ENCODE peak calls at places on chromosomes 1 and 21, in seven cellular contexts. U is tibial artery; V is cardiac muscle cell; M is CD8-positive, alpha-beta T cell; P is HCT116; L is ovary; O is DND-41. Y is an unnamed sample. For H3K4me1, the result is how much of the 10 kb centered on the place peaks cover.

GRCh38 chr1:37474697-37475379 is 458 bp downstream of the ZC3H12A start:
- DNase-seq in U (no peak), V (peak), M (no peak), P (no peak), L (peak), O (no peak), Y (no peak)

GRCh38 chr1:59136541-59137335 is 160.2 kb upstream of the FGGY start:
- DNase-seq in U (no peak), V (no peak), M (no peak), P (no peak), L (no peak), O (no peak), Y (no peak)

GRCh38 chr1:8182034-8182761 is 135.7 kb upstream of the SLC45A1 start:
- DNase-seq in U (no peak), V (peak), M (no peak), P (peak), L (no peak), O (no peak), Y (peak)

GRCh38 chr1:220962031-220962751 is 82.9 kb downstream of the HLX start:
- DNase-seq in U (no peak), V (peak), M (no peak), P (no peak), L (no peak), O (no peak), Y (peak)

GRCh38 chr1:53339736-53340385 is 12.0 kb upstream of the LRP8 start:
- DNase-seq in U (peak), V (no peak), M (peak), P (no peak), L (peak), O (no peak), Y (no peak)

GRCh38 chr1:9145021-9145668 is 16.2 kb upstream of the GPR157 start:
- DNase-seq in U (no peak), V (peak), M (no peak), P (peak), L (peak), O (no peak), Y (no peak)

GRCh38 chr1:111600886-111601386 is 18.7 kb upstream of the RAP1A start:
- DNase-seq in U (no peak), V (no peak), M (no peak), P (no peak), L (no peak), O (no peak), Y (no peak)

GRCh38 chr1:53147171-53147570 is 4.7 kb upstream of the SLC1A7 start:
- DNase-seq in U (no peak), V (no peak), M (no peak), P (no peak), L (no peak), O (no peak), Y (no peak)

GRCh38 chr1:218390625-218391024 is 45.5 kb downstream of the TGFB2 start:
- DNase-seq in U (no peak), V (peak), M (no peak), P (no peak), L (no peak), O (no peak), Y (no peak)

GRCh38 chr21:32626633-32627196 is 14.5 kb upstream of the CFAP298 start:
- DNase-seq in U (no peak), V (peak), M (no peak), P (no peak), L (no peak), O (no peak), Y (no peak)

GRCh38 chr1:70146488-70146887 is 58.9 kb downstream of the LRRC40 start:
- DNase-seq in U (no peak), V (no peak), M (no peak), P (no peak), L (no peak), O (no peak), Y (peak)

GRCh38 chr1:107821340-107821739 is 143.6 kb downstream of the VAV3 start:
- DNase-seq in U (no peak), V (no peak), M (peak), P (no peak), L (no peak), O (no peak), Y (no peak)

GRCh38 chr1:44808938-44809917 is 905 bp downstream of the BTBD19 start:
- DNase-seq in U (peak), V (peak), M (peak), P (no peak), L (peak), O (peak), Y (no peak)
- H3K4me1 ChIP-seq in U (half or more), V (under half), M (half or more), P (half or more), L (under half), O (under half), Y (under half)

DNA sequence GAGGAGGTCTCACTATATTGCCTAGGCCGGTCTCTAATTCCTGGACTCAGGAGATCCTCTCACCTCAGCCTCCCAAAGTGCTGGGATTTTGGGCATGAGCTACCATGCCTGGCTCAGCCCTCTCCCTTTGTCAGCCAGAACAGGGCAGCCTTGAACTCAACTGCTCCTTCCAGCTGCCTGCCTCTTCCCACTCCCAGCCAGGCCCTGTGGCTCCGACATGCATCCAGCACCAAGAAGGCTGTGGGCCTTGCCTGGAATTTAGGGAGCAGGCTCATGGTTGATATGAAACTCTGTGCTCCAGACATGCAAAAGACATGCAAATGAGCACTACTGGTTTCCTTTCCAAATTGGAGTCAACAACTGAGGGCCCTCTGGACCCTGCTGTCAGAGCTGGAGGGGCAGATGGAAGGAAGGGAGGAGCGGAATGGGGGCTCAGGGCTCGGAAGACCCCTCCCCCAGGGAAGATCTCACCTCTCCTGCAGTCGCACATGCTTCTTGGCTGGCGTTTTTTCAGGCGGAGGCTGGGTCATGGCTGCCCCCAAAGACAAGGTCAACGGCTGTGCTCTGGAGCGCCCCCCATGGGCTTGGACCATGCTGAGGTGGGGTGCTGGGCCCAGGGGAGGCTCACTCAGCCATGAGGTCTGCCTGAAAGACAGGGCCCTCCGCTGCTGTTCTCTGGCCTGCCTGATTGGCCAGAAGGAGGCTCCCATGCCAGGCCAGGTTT is 1.4 kb downstream of the PTPN7 start:
- DNase-seq in U (no peak), V (no peak), M (no peak), P (no peak), L (peak), O (peak), Y (no peak)
- TF ChIP-seq CTCF in U (no peak), V (no peak), M (no peak), P (no peak), L (no peak), O (peak), Y (no peak)

GRCh38 chr1:228082975-228083870 is 715 bp downstream of the ARF1 start:
- DNase-seq in U (peak), V (peak), M (no peak), P (no peak), L (peak), O (peak), Y (no peak)

GRCh38 chr1:228084797-228085196 is 2.3 kb downstream of the ARF1 start:
- DNase-seq in U (no peak), V (no peak), M (no peak), P (no peak), L (peak), O (no peak), Y (no peak)

GRCh38 chr1:228083871-228084278 is 1.4 kb downstream of the ARF1 start:
- DNase-seq in U (no peak), V (peak), M (no peak), P (no peak), L (peak), O (no peak), Y (no peak)

GRCh38 chr1:228084325-228084724 is 1.8 kb downstream of the ARF1 start:
- DNase-seq in U (no peak), V (peak), M (no peak), P (no peak), L (peak), O (no peak), Y (no peak)

GRCh38 chr1:228085287-228085926 is 2.9 kb downstream of the ARF1 start:
- DNase-seq in U (no peak), V (peak), M (no peak), P (no peak), L (peak), O (no peak), Y (no peak)
- H3K4me1 ChIP-seq in U (half or more), V (half or more), M (half or more), P (half or more), L (under half), O (half or more), Y (half or more)

DNA sequence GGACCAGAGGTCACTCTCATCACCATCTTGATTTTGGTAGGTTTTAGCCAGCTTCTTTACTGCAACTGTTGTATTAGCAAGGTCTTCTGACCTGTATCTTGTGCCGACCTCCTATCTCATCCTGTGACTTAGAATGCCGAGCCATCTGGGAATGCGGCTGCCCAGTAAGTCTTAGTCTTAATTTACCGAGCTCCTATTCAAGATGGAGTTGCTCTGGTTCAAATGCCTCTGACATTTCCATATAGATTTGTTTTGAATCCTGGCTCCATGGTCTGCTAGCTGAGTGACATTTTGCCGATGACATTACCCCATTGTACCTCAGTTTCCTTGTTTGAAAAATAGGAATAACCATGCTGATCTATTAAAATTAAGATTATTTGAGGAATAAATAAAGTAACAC is 193.9 kb upstream of the HMCN1 start:
- DNase-seq in U (no peak), V (no peak), M (no peak), P (no peak), L (no peak), O (no peak), Y (no peak)
- TF ChIP-seq CTCF in U (no peak), V (no peak), M (no peak), P (no peak), L (no peak), O (no peak), Y (no peak)